ENCODE peak calls at places on chromosome 3, in six cellular contexts. B is neural progenitor cell, P is tibial artery, E is IMR-90, N is heart left ventricle, K is ovary. M is an unnamed sample.
A peak's percentile ranks its signal among the peaks of the same experiment; 100 is the strongest.

GRCh38 chr3:157938154-157938774 is 168.0 kb downstream of the SHOX2 start:
- DNase-seq in P (peak; percentile 25), K (no peak), B (no peak), E (peak; percentile 4), N (no peak), M (no peak)

GRCh38 chr3:158539414-158540014 is 31.5 kb upstream of the MLF1 start:
- DNase-seq in E (peak; percentile 58), K (peak; percentile 36), B (peak; percentile 31), N (no peak), P (no peak), M (peak; percentile 65)

GRCh38 chr3:170225166-170225565 is 2.9 kb downstream of the PRKCI start:
- DNase-seq in E (no peak), P (no peak), K (no peak), N (no peak), B (no peak), M (no peak)

GRCh38 chr3:37521403-37521802 is 340.3 kb upstream of the CTDSPL start:
- DNase-seq in N (no peak), P (no peak), K (no peak), E (no peak), B (no peak), M (no peak)

GRCh38 chr3:108389361-108389760 is 93.0 kb downstream of the HHLA2 start:
- DNase-seq in B (no peak), E (no peak), N (no peak), K (no peak), P (no peak), M (no peak)

GRCh38 chr3:136042608-136043221 is 77.2 kb downstream of the PPP2R3A start:
- DNase-seq in P (no peak), N (no peak), K (no peak), E (peak; percentile 70), B (peak; percentile 63), M (no peak)

GRCh38 chr3:110738531-110738930 is 333.1 kb upstream of the NECTIN3 start:
- DNase-seq in B (no peak), N (no peak), K (no peak), P (no peak), E (peak; percentile 18), M (no peak)

GRCh38 chr3:85605066-85605465 is 646.3 kb downstream of the CADM2 start:
- DNase-seq in B (no peak), N (no peak), P (no peak), K (no peak), E (no peak), M (no peak)

GRCh38 chr3:126135056-126135397 is 45.4 kb downstream of the ALDH1L1 start:
- DNase-seq in K (peak; percentile 30), E (no peak), P (no peak), N (peak; percentile 4), B (no peak), M (no peak)

GRCh38 chr3:106609666-106610301 is 741.0 kb upstream of the CBLB start:
- DNase-seq in K (peak; percentile 44), B (peak; percentile 84), E (peak; percentile 93), N (peak; percentile 57), P (peak; percentile 54), M (peak; percentile 70)

GRCh38 chr3:156702367-156702766 is 28.0 kb downstream of the TIPARP start:
- DNase-seq in P (no peak), K (no peak), B (no peak), N (no peak), E (no peak), M (no peak)

GRCh38 chr3:49469037-49469875 is 811 bp upstream of the DAG1 start:
- DNase-seq in K (peak; percentile 81), N (peak; percentile 88), B (peak; percentile 90), E (peak; percentile 68), P (peak; percentile 78), M (peak; percentile 87)

GRCh38 chr3:179512398-179512797 is 50.3 kb upstream of the ACTL6A start:
- DNase-seq in E (no peak), N (no peak), P (no peak), K (no peak), B (no peak), M (no peak)

GRCh38 chr3:128279594-128279880 is 126.3 kb downstream of the EEFSEC start:
- DNase-seq in B (no peak), E (no peak), N (no peak), P (no peak), K (no peak), M (no peak)

GRCh38 chr3:174466471-174467054 is 392.6 kb upstream of the NAALADL2 start:
- DNase-seq in K (no peak), N (no peak), P (no peak), E (peak; percentile 77), B (peak; percentile 66), M (no peak)

GRCh38 chr3:14434105-14434504 is 31.7 kb downstream of the SLC6A6 start:
- DNase-seq in K (no peak), P (no peak), N (no peak), E (peak; percentile 65), B (no peak), M (peak; percentile 88)
- H3K27ac ChIP-seq in K (no peak overlapping the region), P (peak overlapping the region; percentile 36), N (no peak overlapping the region), E (no peak overlapping the region), B (no peak overlapping the region), M (peak overlapping the region; percentile 85)

GRCh38 chr3:112126501-112126900 is 6.5 kb downstream of the GCSAM start:
- DNase-seq in P (no peak), N (no peak), B (peak; percentile 79), K (no peak), E (peak; percentile 21), M (no peak)
- H3K4me1 ChIP-seq in P (no peaks in the 10 kb centered on the region), N (peaks cover 19% of the 10 kb centered on the region), B (peaks cover 53% of the 10 kb centered on the region), K (no peaks in the 10 kb centered on the region), E (peaks cover 4% of the 10 kb centered on the region), M (peaks cover 4% of the 10 kb centered on the region)

DNA sequence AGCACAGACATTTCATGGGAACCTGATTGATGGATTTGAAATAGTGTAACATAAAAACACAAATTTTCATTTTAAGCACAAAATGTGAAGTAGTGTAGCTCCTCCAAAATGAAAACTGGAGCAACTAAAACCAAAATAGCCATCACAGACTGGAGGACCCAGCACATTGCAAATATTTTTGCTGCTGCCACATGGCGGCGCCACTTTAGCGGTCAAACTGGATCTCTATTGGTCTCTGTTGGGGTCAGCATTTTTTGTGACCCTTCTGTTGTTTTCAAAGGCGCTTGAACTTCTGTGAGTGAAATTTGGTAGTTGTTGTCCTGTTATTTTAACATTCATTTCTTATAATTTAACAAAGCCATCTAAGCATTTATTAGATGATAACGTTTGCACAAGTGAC is 259.9 kb downstream of the IL20RB start:
- DNase-seq in E (no peak), N (no peak), K (no peak), B (peak; percentile 59), P (no peak), M (no peak)
- TF ChIP-seq CTCF in E (no peak), N (peak; percentile 15), K (no peak), B (peak; percentile 84), P (no peak), M (no peak)

GRCh38 chr3:189192725-189193124 is 21.0 kb downstream of the TPRG1 start:
- DNase-seq in E (no peak), N (no peak), B (no peak), P (no peak), K (no peak), M (no peak)

GRCh38 chr3:189186093-189186492 is 14.3 kb downstream of the TPRG1 start:
- DNase-seq in N (peak; percentile 29), B (no peak), P (peak; percentile 44), E (peak; percentile 15), K (no peak), M (peak; percentile 68)

GRCh38 chr3:189184566-189184965 is 12.8 kb downstream of the TPRG1 start:
- DNase-seq in P (no peak), K (no peak), B (no peak), E (no peak), N (no peak), M (no peak)

GRCh38 chr3:189188466-189188865 is 16.7 kb downstream of the TPRG1 start:
- DNase-seq in B (no peak), P (no peak), N (no peak), K (no peak), E (no peak), M (peak; percentile 21)
- H3K27ac ChIP-seq in B (no peak overlapping the region), P (no peak overlapping the region), N (peak overlapping the region; percentile 11), K (no peak overlapping the region), E (no peak overlapping the region), M (no peak overlapping the region)

GRCh38 chr3:149353581-149354184 is 20.2 kb upstream of the TM4SF18 start:
- DNase-seq in B (no peak), E (no peak), K (no peak), P (no peak), N (no peak), M (no peak)

GRCh38 chr3:149356630-149357029 is 20.8 kb downstream of the TM4SF1 start:
- DNase-seq in B (no peak), E (peak; percentile 45), P (no peak), N (no peak), K (no peak), M (no peak)

GRCh38 chr3:149356044-149356592 is 21.3 kb downstream of the TM4SF1 start:
- DNase-seq in B (no peak), P (no peak), N (no peak), E (no peak), K (no peak), M (no peak)

DNA sequence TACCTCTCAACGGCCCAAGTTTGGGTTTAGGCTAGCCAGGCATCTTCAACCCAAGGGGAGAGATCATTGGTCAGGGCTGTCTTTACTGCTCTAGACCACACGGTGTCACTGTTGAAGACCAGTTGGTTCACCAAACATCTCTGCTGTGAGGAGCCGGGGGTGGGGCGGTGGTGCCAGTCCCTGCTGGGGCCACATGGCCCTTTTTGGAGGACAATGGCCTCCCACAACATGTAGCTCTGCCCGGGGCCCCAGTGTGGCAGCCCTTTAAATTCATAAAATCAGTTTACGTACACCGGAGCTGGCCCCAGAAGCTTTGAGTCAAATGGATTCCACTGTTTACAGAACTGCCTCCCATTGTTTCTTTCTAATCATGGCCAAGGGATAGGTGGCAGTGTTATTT is 19.1 kb upstream of the TM4SF18 start:
- DNase-seq in B (peak; percentile 71), E (peak; percentile 58), N (peak; percentile 45), K (peak; percentile 53), P (peak; percentile 37), M (peak; percentile 30)
- H3K4me1 ChIP-seq in B (no peaks in the 10 kb centered on the region), E (peaks cover 8% of the 10 kb centered on the region), N (peaks cover 12% of the 10 kb centered on the region), K (peaks cover 5% of the 10 kb centered on the region), P (no peaks in the 10 kb centered on the region), M (no peaks in the 10 kb centered on the region)

DNA sequence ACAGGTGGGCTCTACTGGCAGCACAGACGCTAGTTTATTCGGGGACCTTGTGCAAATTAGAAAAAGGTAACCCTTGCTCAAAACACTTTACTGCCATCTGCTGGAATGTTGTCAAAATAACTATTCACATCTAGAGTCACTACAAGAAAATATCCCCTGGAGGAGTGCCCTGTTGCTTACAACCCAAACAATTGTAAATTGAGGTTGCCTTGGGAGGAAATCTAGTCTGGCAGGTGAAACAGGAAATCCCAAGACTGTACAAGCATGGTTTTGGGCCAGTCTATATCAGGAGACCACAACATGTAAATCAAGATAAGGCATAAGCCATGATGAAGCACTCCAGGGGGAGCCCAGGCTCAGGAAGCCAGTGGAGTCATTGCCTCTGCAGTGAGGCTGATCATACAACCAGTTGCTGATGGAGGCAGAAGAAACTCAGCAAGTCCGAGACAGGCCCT is 136.8 kb upstream of the ACP3 start:
- DNase-seq in E (peak; percentile 66), N (no peak), P (no peak), B (peak; percentile 83), K (no peak), M (no peak)
- TF ChIP-seq CTCF in E (peak; percentile 77), N (peak; percentile 40), P (no peak), B (peak; percentile 71), K (no peak), M (peak; percentile 31)

DNA sequence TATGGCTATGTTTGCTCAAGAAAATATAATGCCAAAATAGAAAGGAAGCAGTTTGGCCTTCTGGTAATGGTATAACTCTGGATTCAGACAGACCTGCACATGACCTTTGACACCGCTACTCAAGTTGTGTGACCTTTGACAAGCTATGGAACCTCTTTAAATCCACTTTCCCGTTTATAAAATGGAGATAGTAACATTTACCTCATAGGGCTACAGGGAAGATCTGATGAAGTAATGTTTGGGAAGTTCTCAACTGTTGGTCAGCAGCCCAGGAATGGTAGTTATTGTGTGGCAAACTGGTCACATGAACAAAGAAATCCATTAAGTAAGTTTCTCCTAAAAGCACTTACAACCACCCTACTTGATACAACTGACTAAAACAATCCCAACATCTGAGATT is 95.1 kb upstream of the PHLDB2 start:
- DNase-seq in K (no peak), B (no peak), P (peak; percentile 60), E (peak; percentile 82), N (no peak), M (no peak)
- H3K27ac ChIP-seq in K (no peak overlapping the region), B (no peak overlapping the region), P (peak overlapping the region; percentile 78), E (peak overlapping the region; percentile 68), N (no peak overlapping the region), M (no peak overlapping the region)

M was measured in adrenal gland.